ENCODE peak calls at places on chromosomes 11 and 22, in ten cellular contexts. A, W, I, Z, Q, G, D, X, P and N are unnamed samples.

GRCh38 chr11:61158691-61159381 is 2.4 kb downstream of the VPS37C start:
- DNase-seq in A (no peak), W (no peak), I (no peak), Z (no peak), Q (no peak), G (no peak), D (peak; percentile 60), X (no peak), P (no peak), N (no peak)

GRCh38 chr22:42294034-42294985 is 23.9 kb upstream of the TCF20 start:
- DNase-seq in A (peak; percentile 53), W (peak; percentile 83), I (no peak), Z (no peak), Q (no peak), G (peak; percentile 47), D (peak; percentile 74), X (peak; percentile 92), P (no peak), N (no peak)

GRCh38 chr11:6206456-6207180 is 1.3 kb downstream of the C11orf42 start:
- DNase-seq in A (no peak), W (no peak), I (no peak), Z (no peak), Q (no peak), G (no peak), D (no peak), X (no peak), P (no peak), N (no peak)

GRCh38 chr11:88036701-88037100 is 138.5 kb downstream of the RAB38 start:
- DNase-seq in A (no peak), W (no peak), I (no peak), Z (no peak), Q (no peak), G (no peak), D (no peak), X (no peak), P (no peak), N (no peak)

GRCh38 chr11:120565436-120566155 is 54.0 kb downstream of the GRIK4 start:
- DNase-seq in A (no peak), W (no peak), I (no peak), Z (no peak), Q (no peak), G (no peak), D (no peak), X (no peak), P (no peak), N (no peak)

GRCh38 chr11:69911310-69912160 is 92.3 kb upstream of the FGF3 start:
- DNase-seq in A (peak; percentile 15), W (peak; percentile 77), I (no peak), Z (no peak), Q (no peak), G (no peak), D (no peak), X (no peak), P (no peak), N (no peak)

GRCh38 chr11:116910378-116910777 is 73.0 kb upstream of the APOA1 start:
- DNase-seq in A (no peak), W (no peak), I (no peak), Z (no peak), Q (no peak), G (no peak), D (peak; percentile 65), X (no peak), P (no peak), N (no peak)

GRCh38 chr22:40348025-40348658 is 1.8 kb downstream of the ADSL start:
- DNase-seq in A (no peak), W (no peak), I (no peak), Z (no peak), Q (no peak), G (peak; percentile 79), D (peak; percentile 78), X (peak; percentile 65), P (peak; percentile 40), N (no peak)

GRCh38 chr11:115912484-115912945 is 408.3 kb upstream of the CADM1 start:
- DNase-seq in A (no peak), W (no peak), I (no peak), Z (no peak), Q (no peak), G (no peak), D (no peak), X (peak; percentile 62), P (no peak), N (no peak)

GRCh38 chr11:118251858-118252652 is at the start of gene MPZL3:
- DNase-seq in A (peak; percentile 45), W (peak; percentile 78), I (peak; percentile 96), Z (peak; percentile 93), Q (peak; percentile 46), G (peak; percentile 91), D (peak; percentile 79), X (peak; percentile 98), P (peak; percentile 96), N (peak; percentile 82)

GRCh38 chr11:87259731-87260130 is 222.0 kb downstream of the TMEM135 start:
- DNase-seq in A (no peak), W (no peak), I (no peak), Z (no peak), Q (no peak), G (no peak), D (peak; percentile 28), X (no peak), P (no peak), N (no peak)

GRCh38 chr11:77661670-77662069 is 24.1 kb upstream of the CLNS1A start:
- DNase-seq in A (no peak), W (no peak), I (no peak), Z (no peak), Q (no peak), G (no peak), D (no peak), X (no peak), P (no peak), N (no peak)

GRCh38 chr22:18987765-18988164 is 51.7 kb upstream of the PRODH start:
- DNase-seq in A (no peak), W (peak; percentile 64), I (no peak), Z (no peak), Q (no peak), G (no peak), D (peak; percentile 6), X (peak; percentile 87), P (no peak), N (peak; percentile 54)

GRCh38 chr22:50150161-50151129 is 20.1 kb upstream of the PANX2 start:
- DNase-seq in A (no peak), W (no peak), I (no peak), Z (no peak), Q (no peak), G (no peak), D (no peak), X (no peak), P (no peak), N (no peak)

GRCh38 chr11:99645934-99646333 is 625.2 kb downstream of the CNTN5 start:
- DNase-seq in A (no peak), W (no peak), I (no peak), Z (no peak), Q (no peak), G (no peak), D (no peak), X (no peak), P (no peak), N (no peak)

GRCh38 chr11:9799901-9800300 is 136.0 kb downstream of the SWAP70 start:
- DNase-seq in A (no peak), W (no peak), I (no peak), Z (no peak), Q (no peak), G (no peak), D (no peak), X (no peak), P (no peak), N (no peak)
- H3K27ac ChIP-seq in A (no peak overlapping the region), W (no peak overlapping the region), I (no peak overlapping the region), Z (no peak overlapping the region), Q (no peak overlapping the region), G (no peak overlapping the region), D (no peak overlapping the region), X (no peak overlapping the region), P (no peak overlapping the region), N (no peak overlapping the region)

DNA sequence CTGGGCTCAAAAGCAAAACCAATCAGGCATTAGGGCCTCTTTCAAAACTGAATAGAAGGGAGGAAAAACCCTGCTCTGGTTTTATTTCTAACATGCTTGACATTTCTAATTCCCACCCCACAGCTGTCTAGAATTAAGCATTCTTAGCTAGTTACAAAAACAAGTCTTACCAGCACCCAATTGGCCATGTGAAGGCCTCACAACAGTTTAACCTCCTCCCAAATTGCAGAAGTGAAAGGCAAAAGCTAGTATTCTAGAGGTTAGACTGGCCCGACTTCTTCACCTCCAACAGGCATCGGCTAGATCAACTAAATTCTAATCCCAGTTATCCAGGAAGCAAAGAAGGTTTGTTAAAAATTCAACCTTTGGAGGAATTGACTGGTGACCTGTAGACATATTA is 6.5 kb downstream of the SF1 start:
- DNase-seq in A (no peak), W (no peak), I (no peak), Z (no peak), Q (no peak), G (no peak), D (no peak), X (no peak), P (no peak), N (no peak)
- H3K4me1 ChIP-seq in A (peaks cover 83% of the 10 kb centered on the region), W (peaks cover 7% of the 10 kb centered on the region), I (peaks cover 25% of the 10 kb centered on the region), Z (peaks cover 5% of the 10 kb centered on the region), Q (peaks cover 12% of the 10 kb centered on the region), G (peaks cover 99% of the 10 kb centered on the region), D (peaks cover 12% of the 10 kb centered on the region), X (peaks cover 6% of the 10 kb centered on the region), P (peaks cover 8% of the 10 kb centered on the region), N (no peaks in the 10 kb centered on the region)

DNA sequence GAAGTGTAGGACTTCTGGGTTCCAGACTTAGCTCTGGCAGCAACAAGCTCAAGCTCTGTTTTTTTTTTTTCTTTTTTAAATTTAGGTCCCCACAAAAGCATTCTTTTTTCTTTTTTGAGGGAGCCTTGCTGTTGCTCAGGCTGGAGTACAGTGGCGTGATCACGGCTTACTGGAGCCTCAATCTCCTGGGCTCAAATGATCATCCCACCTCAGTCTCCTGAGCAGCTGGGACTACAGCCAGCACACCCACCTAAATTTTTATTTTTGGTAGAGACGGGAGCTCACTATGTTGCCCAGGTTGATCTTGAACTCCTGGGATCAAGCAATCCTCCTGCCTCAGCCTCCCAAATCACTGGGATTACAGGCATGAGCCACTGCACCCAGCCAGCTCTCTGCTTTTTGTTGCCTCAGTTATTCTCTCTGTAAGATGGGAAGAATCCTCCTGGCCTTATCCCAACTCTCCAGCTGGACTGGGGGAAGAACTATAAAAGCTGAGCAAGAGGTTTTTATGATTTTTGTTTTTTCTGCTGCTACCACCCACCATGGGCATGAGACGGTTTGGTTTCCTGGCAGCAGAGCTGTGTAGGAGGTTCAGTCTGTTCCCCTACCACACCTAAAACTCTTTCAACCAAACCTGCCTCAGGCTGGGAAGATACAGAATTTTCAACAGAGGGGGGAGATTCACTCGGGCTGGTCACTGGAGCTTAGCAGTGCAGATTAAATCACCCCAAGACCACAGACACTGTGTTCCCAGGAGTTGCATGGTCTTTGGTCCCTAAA is 11.6 kb upstream of the MTFP1 start:
- DNase-seq in A (no peak), W (no peak), I (no peak), Z (no peak), Q (no peak), G (peak; percentile 19), D (no peak), X (no peak), P (no peak), N (no peak)
- H3K27ac ChIP-seq in A (no peak overlapping the region), W (no peak overlapping the region), I (peak overlapping the region; percentile 28), Z (no peak overlapping the region), Q (no peak overlapping the region), G (peak overlapping the region; percentile 9), D (no peak overlapping the region), X (no peak overlapping the region), P (no peak overlapping the region), N (no peak overlapping the region)

DNA sequence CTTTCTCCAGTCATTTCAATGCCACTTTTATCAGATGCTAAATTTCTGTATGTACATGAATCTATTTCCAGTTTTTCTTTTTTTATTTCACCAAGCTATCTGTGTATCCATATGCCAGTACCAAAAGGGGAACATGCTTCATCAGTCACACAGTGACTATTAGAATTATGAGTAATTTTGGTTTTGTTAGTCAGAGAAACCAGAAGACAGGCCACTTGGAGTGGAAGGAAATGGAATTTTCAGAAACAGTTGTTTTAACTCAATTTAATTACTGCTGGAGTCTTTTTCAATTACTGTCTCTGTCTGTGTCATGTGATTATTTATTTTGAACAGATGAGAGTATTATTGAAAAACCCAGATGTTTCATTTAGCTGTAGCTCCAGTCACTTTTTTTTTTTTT is 84.6 kb upstream of the ANO3 start:
- DNase-seq in A (no peak), W (no peak), I (no peak), Z (no peak), Q (no peak), G (no peak), D (peak; percentile 33), X (no peak), P (no peak), N (no peak)
- H3K4me1 ChIP-seq in A (no peaks in the 10 kb centered on the region), W (no peaks in the 10 kb centered on the region), I (no peaks in the 10 kb centered on the region), Z (no peaks in the 10 kb centered on the region), Q (peaks cover 8% of the 10 kb centered on the region), G (no peaks in the 10 kb centered on the region), D (no peaks in the 10 kb centered on the region), X (peaks cover 14% of the 10 kb centered on the region), P (no peaks in the 10 kb centered on the region), N (peaks cover 1% of the 10 kb centered on the region)